ENCODE peak calls at places on chromosome 2, in eight cellular contexts. One of them, this sample, is unnamed.

GRCh38 chr2:112142525-112143078 is 4.4 kb downstream of the FBLN7 start:
- DNase-seq in iris pigment epithelial cell: no peak
- DNase-seq in effector CD8-positive, alpha-beta T cell: no peak
- DNase-seq in stimulated activated CD4-positive, alpha-beta T cell treated with anti-CD3 and anti-CD28 coated beads, Interleukin-1b, Interleukin-23, amount 100 ng/mL, for 24 hours: no peak
- DNase-seq in amygdala: no peak
- DNase-seq in chondrocyte: no peak
- DNase-seq in A549: no peak
- DNase-seq in activated CD8-positive, alpha-beta T cell treated with anti-CD3 and anti-CD28 coated beads for 36 hours: no peak
- DNase-seq in this sample: no peak

GRCh38 chr2:5164806-5165525 is 527.2 kb upstream of the SOX11 start:
- DNase-seq in stimulated activated CD4-positive, alpha-beta T cell treated with anti-CD3 and anti-CD28 coated beads, Interleukin-1b, Interleukin-23, amount 100 ng/mL, for 24 hours: no peak
- DNase-seq in amygdala: no peak
- DNase-seq in effector CD8-positive, alpha-beta T cell: no peak
- DNase-seq in activated CD8-positive, alpha-beta T cell treated with anti-CD3 and anti-CD28 coated beads for 36 hours: no peak
- DNase-seq in chondrocyte: no peak
- DNase-seq in iris pigment epithelial cell: peak; percentile 77
- DNase-seq in A549: no peak
- DNase-seq in this sample: peak; percentile 70

GRCh38 chr2:231188506-231189170 is 9.8 kb upstream of the ARMC9 start:
- DNase-seq in chondrocyte: no peak
- DNase-seq in effector CD8-positive, alpha-beta T cell: no peak
- DNase-seq in stimulated activated CD4-positive, alpha-beta T cell treated with anti-CD3 and anti-CD28 coated beads, Interleukin-1b, Interleukin-23, amount 100 ng/mL, for 24 hours: no peak
- DNase-seq in amygdala: no peak
- DNase-seq in A549: no peak
- DNase-seq in iris pigment epithelial cell: no peak
- DNase-seq in activated CD8-positive, alpha-beta T cell treated with anti-CD3 and anti-CD28 coated beads for 36 hours: no peak
- DNase-seq in this sample: no peak

GRCh38 chr2:121095257-121096080 is 189.5 kb downstream of the TFCP2L1 start:
- DNase-seq in A549: peak; percentile 79
- DNase-seq in activated CD8-positive, alpha-beta T cell treated with anti-CD3 and anti-CD28 coated beads for 36 hours: peak; percentile 43
- DNase-seq in effector CD8-positive, alpha-beta T cell: no peak
- DNase-seq in chondrocyte: peak; percentile 88
- DNase-seq in amygdala: peak; percentile 63
- DNase-seq in stimulated activated CD4-positive, alpha-beta T cell treated with anti-CD3 and anti-CD28 coated beads, Interleukin-1b, Interleukin-23, amount 100 ng/mL, for 24 hours: no peak
- DNase-seq in iris pigment epithelial cell: peak; percentile 77
- DNase-seq in this sample: peak; percentile 85

GRCh38 chr2:2232167-2232566 is 98.9 kb downstream of the MYT1L start:
- DNase-seq in chondrocyte: no peak
- DNase-seq in stimulated activated CD4-positive, alpha-beta T cell treated with anti-CD3 and anti-CD28 coated beads, Interleukin-1b, Interleukin-23, amount 100 ng/mL, for 24 hours: no peak
- DNase-seq in iris pigment epithelial cell: no peak
- DNase-seq in A549: no peak
- DNase-seq in activated CD8-positive, alpha-beta T cell treated with anti-CD3 and anti-CD28 coated beads for 36 hours: no peak
- DNase-seq in amygdala: no peak
- DNase-seq in effector CD8-positive, alpha-beta T cell: no peak
- DNase-seq in this sample: no peak

GRCh38 chr2:10141736-10142639 is 19.4 kb downstream of the RRM2 start:
- DNase-seq in iris pigment epithelial cell: no peak
- DNase-seq in activated CD8-positive, alpha-beta T cell treated with anti-CD3 and anti-CD28 coated beads for 36 hours: peak; percentile 45
- DNase-seq in A549: no peak
- DNase-seq in stimulated activated CD4-positive, alpha-beta T cell treated with anti-CD3 and anti-CD28 coated beads, Interleukin-1b, Interleukin-23, amount 100 ng/mL, for 24 hours: no peak
- DNase-seq in effector CD8-positive, alpha-beta T cell: no peak
- DNase-seq in chondrocyte: peak; percentile 63
- DNase-seq in amygdala: peak; percentile 13
- DNase-seq in this sample: peak; percentile 36

GRCh38 chr2:25804338-25804737 is 73.9 kb downstream of the ASXL2 start:
- DNase-seq in iris pigment epithelial cell: no peak
- DNase-seq in stimulated activated CD4-positive, alpha-beta T cell treated with anti-CD3 and anti-CD28 coated beads, Interleukin-1b, Interleukin-23, amount 100 ng/mL, for 24 hours: no peak
- DNase-seq in amygdala: no peak
- DNase-seq in effector CD8-positive, alpha-beta T cell: no peak
- DNase-seq in chondrocyte: no peak
- DNase-seq in A549: no peak
- DNase-seq in activated CD8-positive, alpha-beta T cell treated with anti-CD3 and anti-CD28 coated beads for 36 hours: peak; percentile 22
- DNase-seq in this sample: no peak

GRCh38 chr2:226403360-226403759 is 396.3 kb downstream of the IRS1 start:
- DNase-seq in iris pigment epithelial cell: peak; percentile 17
- DNase-seq in chondrocyte: no peak
- DNase-seq in stimulated activated CD4-positive, alpha-beta T cell treated with anti-CD3 and anti-CD28 coated beads, Interleukin-1b, Interleukin-23, amount 100 ng/mL, for 24 hours: no peak
- DNase-seq in A549: peak; percentile 21
- DNase-seq in effector CD8-positive, alpha-beta T cell: no peak
- DNase-seq in amygdala: no peak
- DNase-seq in activated CD8-positive, alpha-beta T cell treated with anti-CD3 and anti-CD28 coated beads for 36 hours: no peak
- DNase-seq in this sample: peak; percentile 21

GRCh38 chr2:148684507-148684906 is 40.0 kb downstream of the EPC2 start:
- DNase-seq in A549: no peak
- DNase-seq in stimulated activated CD4-positive, alpha-beta T cell treated with anti-CD3 and anti-CD28 coated beads, Interleukin-1b, Interleukin-23, amount 100 ng/mL, for 24 hours: no peak
- DNase-seq in effector CD8-positive, alpha-beta T cell: no peak
- DNase-seq in activated CD8-positive, alpha-beta T cell treated with anti-CD3 and anti-CD28 coated beads for 36 hours: no peak
- DNase-seq in amygdala: no peak
- DNase-seq in iris pigment epithelial cell: no peak
- DNase-seq in chondrocyte: no peak
- DNase-seq in this sample: no peak

GRCh38 chr2:113012436-113013335 is 7.4 kb downstream of the IL36A start:
- DNase-seq in stimulated activated CD4-positive, alpha-beta T cell treated with anti-CD3 and anti-CD28 coated beads, Interleukin-1b, Interleukin-23, amount 100 ng/mL, for 24 hours: no peak
- DNase-seq in effector CD8-positive, alpha-beta T cell: no peak
- DNase-seq in chondrocyte: no peak
- DNase-seq in activated CD8-positive, alpha-beta T cell treated with anti-CD3 and anti-CD28 coated beads for 36 hours: no peak
- DNase-seq in iris pigment epithelial cell: peak; percentile 45
- DNase-seq in A549: peak; percentile 60
- DNase-seq in amygdala: no peak
- DNase-seq in this sample: no peak

GRCh38 chr2:88885679-88886402 is 194.4 kb downstream of the RPIA start:
- DNase-seq in stimulated activated CD4-positive, alpha-beta T cell treated with anti-CD3 and anti-CD28 coated beads, Interleukin-1b, Interleukin-23, amount 100 ng/mL, for 24 hours: no peak
- DNase-seq in chondrocyte: no peak
- DNase-seq in activated CD8-positive, alpha-beta T cell treated with anti-CD3 and anti-CD28 coated beads for 36 hours: no peak
- DNase-seq in amygdala: no peak
- DNase-seq in A549: no peak
- DNase-seq in effector CD8-positive, alpha-beta T cell: no peak
- DNase-seq in iris pigment epithelial cell: no peak
- DNase-seq in this sample: no peak

GRCh38 chr2:159942149-159942548 is 120.3 kb downstream of the PLA2R1 start:
- DNase-seq in activated CD8-positive, alpha-beta T cell treated with anti-CD3 and anti-CD28 coated beads for 36 hours: no peak
- DNase-seq in amygdala: no peak
- DNase-seq in effector CD8-positive, alpha-beta T cell: no peak
- DNase-seq in A549: no peak
- DNase-seq in chondrocyte: no peak
- DNase-seq in iris pigment epithelial cell: no peak
- DNase-seq in stimulated activated CD4-positive, alpha-beta T cell treated with anti-CD3 and anti-CD28 coated beads, Interleukin-1b, Interleukin-23, amount 100 ng/mL, for 24 hours: no peak
- DNase-seq in this sample: peak; percentile 69

GRCh38 chr2:3148716-3149115 is 228.9 kb downstream of the EIPR1 start:
- DNase-seq in amygdala: no peak
- DNase-seq in A549: no peak
- DNase-seq in activated CD8-positive, alpha-beta T cell treated with anti-CD3 and anti-CD28 coated beads for 36 hours: no peak
- DNase-seq in chondrocyte: no peak
- DNase-seq in iris pigment epithelial cell: no peak
- DNase-seq in stimulated activated CD4-positive, alpha-beta T cell treated with anti-CD3 and anti-CD28 coated beads, Interleukin-1b, Interleukin-23, amount 100 ng/mL, for 24 hours: no peak
- DNase-seq in effector CD8-positive, alpha-beta T cell: no peak
- DNase-seq in this sample: no peak

GRCh38 chr2:8575011-8575750 is 106.7 kb upstream of the ID2 start:
- DNase-seq in stimulated activated CD4-positive, alpha-beta T cell treated with anti-CD3 and anti-CD28 coated beads, Interleukin-1b, Interleukin-23, amount 100 ng/mL, for 24 hours: no peak
- DNase-seq in iris pigment epithelial cell: no peak
- DNase-seq in activated CD8-positive, alpha-beta T cell treated with anti-CD3 and anti-CD28 coated beads for 36 hours: peak; percentile 78
- DNase-seq in chondrocyte: peak; percentile 60
- DNase-seq in effector CD8-positive, alpha-beta T cell: peak; percentile 16
- DNase-seq in amygdala: no peak
- DNase-seq in A549: no peak
- DNase-seq in this sample: peak; percentile 19

GRCh38 chr2:231221761-231222160 is 23.3 kb downstream of the ARMC9 start:
- DNase-seq in activated CD8-positive, alpha-beta T cell treated with anti-CD3 and anti-CD28 coated beads for 36 hours: no peak
- DNase-seq in chondrocyte: no peak
- DNase-seq in effector CD8-positive, alpha-beta T cell: no peak
- DNase-seq in iris pigment epithelial cell: no peak
- DNase-seq in amygdala: no peak
- DNase-seq in A549: no peak
- DNase-seq in stimulated activated CD4-positive, alpha-beta T cell treated with anti-CD3 and anti-CD28 coated beads, Interleukin-1b, Interleukin-23, amount 100 ng/mL, for 24 hours: no peak
- DNase-seq in this sample: no peak

GRCh38 chr2:120831891-120832290 is 96.2 kb downstream of the GLI2 start:
- DNase-seq in iris pigment epithelial cell: no peak
- DNase-seq in chondrocyte: peak; percentile 59
- DNase-seq in stimulated activated CD4-positive, alpha-beta T cell treated with anti-CD3 and anti-CD28 coated beads, Interleukin-1b, Interleukin-23, amount 100 ng/mL, for 24 hours: no peak
- DNase-seq in activated CD8-positive, alpha-beta T cell treated with anti-CD3 and anti-CD28 coated beads for 36 hours: no peak
- DNase-seq in amygdala: no peak
- DNase-seq in A549: no peak
- DNase-seq in effector CD8-positive, alpha-beta T cell: no peak
- DNase-seq in this sample: no peak

GRCh38 chr2:238158807-238159539 is at the start of gene ERFE:
- DNase-seq in iris pigment epithelial cell: peak; percentile 26
- DNase-seq in amygdala: no peak
- DNase-seq in activated CD8-positive, alpha-beta T cell treated with anti-CD3 and anti-CD28 coated beads for 36 hours: peak; percentile 62
- DNase-seq in A549: peak; percentile 49
- DNase-seq in stimulated activated CD4-positive, alpha-beta T cell treated with anti-CD3 and anti-CD28 coated beads, Interleukin-1b, Interleukin-23, amount 100 ng/mL, for 24 hours: peak; percentile 40
- DNase-seq in effector CD8-positive, alpha-beta T cell: peak; percentile 7
- DNase-seq in chondrocyte: peak; percentile 56
- DNase-seq in this sample: peak; percentile 84

GRCh38 chr2:205783872-205784510 is 101.7 kb downstream of the NRP2 start:
- DNase-seq in activated CD8-positive, alpha-beta T cell treated with anti-CD3 and anti-CD28 coated beads for 36 hours: no peak
- DNase-seq in iris pigment epithelial cell: no peak
- DNase-seq in A549: no peak
- DNase-seq in amygdala: no peak
- DNase-seq in stimulated activated CD4-positive, alpha-beta T cell treated with anti-CD3 and anti-CD28 coated beads, Interleukin-1b, Interleukin-23, amount 100 ng/mL, for 24 hours: no peak
- DNase-seq in effector CD8-positive, alpha-beta T cell: no peak
- DNase-seq in chondrocyte: no peak
- DNase-seq in this sample: no peak

GRCh38 chr2:11344956-11345671 is 678 bp upstream of the ROCK2 start:
- DNase-seq in stimulated activated CD4-positive, alpha-beta T cell treated with anti-CD3 and anti-CD28 coated beads, Interleukin-1b, Interleukin-23, amount 100 ng/mL, for 24 hours: peak; percentile 22
- DNase-seq in effector CD8-positive, alpha-beta T cell: no peak
- DNase-seq in chondrocyte: peak; percentile 63
- DNase-seq in amygdala: no peak
- DNase-seq in iris pigment epithelial cell: peak; percentile 50
- DNase-seq in A549: peak; percentile 52
- DNase-seq in activated CD8-positive, alpha-beta T cell treated with anti-CD3 and anti-CD28 coated beads for 36 hours: peak; percentile 31
- DNase-seq in this sample: peak; percentile 82

GRCh38 chr2:111119004-111119846 is 1.5 kb upstream of the BCL2L11 start:
- DNase-seq in A549: no peak
- DNase-seq in amygdala: no peak
- DNase-seq in iris pigment epithelial cell: peak; percentile 12
- DNase-seq in chondrocyte: no peak
- DNase-seq in effector CD8-positive, alpha-beta T cell: peak; percentile 12
- DNase-seq in stimulated activated CD4-positive, alpha-beta T cell treated with anti-CD3 and anti-CD28 coated beads, Interleukin-1b, Interleukin-23, amount 100 ng/mL, for 24 hours: peak; percentile 11
- DNase-seq in activated CD8-positive, alpha-beta T cell treated with anti-CD3 and anti-CD28 coated beads for 36 hours: peak; percentile 70
- DNase-seq in this sample: no peak

GRCh38 chr2:120347387-120348010 is 1.6 kb downstream of the INHBB start:
- DNase-seq in iris pigment epithelial cell: peak; percentile 34
- DNase-seq in activated CD8-positive, alpha-beta T cell treated with anti-CD3 and anti-CD28 coated beads for 36 hours: no peak
- DNase-seq in effector CD8-positive, alpha-beta T cell: no peak
- DNase-seq in stimulated activated CD4-positive, alpha-beta T cell treated with anti-CD3 and anti-CD28 coated beads, Interleukin-1b, Interleukin-23, amount 100 ng/mL, for 24 hours: no peak
- DNase-seq in A549: no peak
- DNase-seq in chondrocyte: no peak
- DNase-seq in amygdala: no peak
- DNase-seq in this sample: peak; percentile 79

GRCh38 chr2:61715501-61715900 is 138.4 kb downstream of the FAM161A start:
- DNase-seq in iris pigment epithelial cell: no peak
- DNase-seq in chondrocyte: no peak
- DNase-seq in activated CD8-positive, alpha-beta T cell treated with anti-CD3 and anti-CD28 coated beads for 36 hours: no peak
- DNase-seq in amygdala: no peak
- DNase-seq in stimulated activated CD4-positive, alpha-beta T cell treated with anti-CD3 and anti-CD28 coated beads, Interleukin-1b, Interleukin-23, amount 100 ng/mL, for 24 hours: no peak
- DNase-seq in effector CD8-positive, alpha-beta T cell: no peak
- DNase-seq in A549: no peak
- DNase-seq in this sample: no peak

GRCh38 chr2:11430729-11431128 is 35.2 kb downstream of the E2F6 start:
- DNase-seq in amygdala: no peak
- DNase-seq in chondrocyte: no peak
- DNase-seq in A549: no peak
- DNase-seq in activated CD8-positive, alpha-beta T cell treated with anti-CD3 and anti-CD28 coated beads for 36 hours: no peak
- DNase-seq in effector CD8-positive, alpha-beta T cell: no peak
- DNase-seq in iris pigment epithelial cell: no peak
- DNase-seq in stimulated activated CD4-positive, alpha-beta T cell treated with anti-CD3 and anti-CD28 coated beads, Interleukin-1b, Interleukin-23, amount 100 ng/mL, for 24 hours: no peak
- DNase-seq in this sample: no peak

GRCh38 chr2:132668189-132668833 is 1.7 kb downstream of the LYPD1 start:
- DNase-seq in iris pigment epithelial cell: peak; percentile 9
- DNase-seq in A549: peak; percentile 21
- DNase-seq in amygdala: peak; percentile 39
- DNase-seq in stimulated activated CD4-positive, alpha-beta T cell treated with anti-CD3 and anti-CD28 coated beads, Interleukin-1b, Interleukin-23, amount 100 ng/mL, for 24 hours: no peak
- DNase-seq in effector CD8-positive, alpha-beta T cell: no peak
- DNase-seq in activated CD8-positive, alpha-beta T cell treated with anti-CD3 and anti-CD28 coated beads for 36 hours: no peak
- DNase-seq in chondrocyte: no peak
- DNase-seq in this sample: no peak

GRCh38 chr2:204900487-204900886 is 355.2 kb downstream of the PARD3B start:
- DNase-seq in effector CD8-positive, alpha-beta T cell: no peak
- DNase-seq in stimulated activated CD4-positive, alpha-beta T cell treated with anti-CD3 and anti-CD28 coated beads, Interleukin-1b, Interleukin-23, amount 100 ng/mL, for 24 hours: no peak
- DNase-seq in A549: no peak
- DNase-seq in chondrocyte: no peak
- DNase-seq in activated CD8-positive, alpha-beta T cell treated with anti-CD3 and anti-CD28 coated beads for 36 hours: no peak
- DNase-seq in iris pigment epithelial cell: no peak
- DNase-seq in amygdala: no peak
- DNase-seq in this sample: no peak

GRCh38 chr2:39995005-39995732 is 216.1 kb upstream of the THUMPD2 start:
- DNase-seq in chondrocyte: no peak
- DNase-seq in iris pigment epithelial cell: no peak
- DNase-seq in stimulated activated CD4-positive, alpha-beta T cell treated with anti-CD3 and anti-CD28 coated beads, Interleukin-1b, Interleukin-23, amount 100 ng/mL, for 24 hours: no peak
- DNase-seq in activated CD8-positive, alpha-beta T cell treated with anti-CD3 and anti-CD28 coated beads for 36 hours: no peak
- DNase-seq in amygdala: no peak
- DNase-seq in A549: no peak
- DNase-seq in effector CD8-positive, alpha-beta T cell: no peak
- DNase-seq in this sample: no peak

GRCh38 chr2:191030521-191031154 is 16.7 kb upstream of the STAT1 start:
- DNase-seq in amygdala: no peak
- DNase-seq in activated CD8-positive, alpha-beta T cell treated with anti-CD3 and anti-CD28 coated beads for 36 hours: peak; percentile 59
- DNase-seq in A549: peak; percentile 40
- DNase-seq in iris pigment epithelial cell: peak; percentile 52
- DNase-seq in chondrocyte: no peak
- DNase-seq in stimulated activated CD4-positive, alpha-beta T cell treated with anti-CD3 and anti-CD28 coated beads, Interleukin-1b, Interleukin-23, amount 100 ng/mL, for 24 hours: no peak
- DNase-seq in effector CD8-positive, alpha-beta T cell: no peak
- DNase-seq in this sample: peak; percentile 67

GRCh38 chr2:68284896-68285295 is 32.6 kb upstream of the PPP3R1 start:
- DNase-seq in A549: no peak
- DNase-seq in chondrocyte: no peak
- DNase-seq in amygdala: peak; percentile 23
- DNase-seq in activated CD8-positive, alpha-beta T cell treated with anti-CD3 and anti-CD28 coated beads for 36 hours: no peak
- DNase-seq in iris pigment epithelial cell: peak; percentile 65
- DNase-seq in stimulated activated CD4-positive, alpha-beta T cell treated with anti-CD3 and anti-CD28 coated beads, Interleukin-1b, Interleukin-23, amount 100 ng/mL, for 24 hours: no peak
- DNase-seq in effector CD8-positive, alpha-beta T cell: no peak
- DNase-seq in this sample: peak; percentile 94